ENCODE peak calls at places on chromosome 22, in six cellular contexts. M is kidney tubule cell; G is dorsolateral prefrontal cortex; L is neural crest cell; H is stimulated activated CD4-positive, alpha-beta T cell treated with anti-CD3 and anti-CD28 coated beads, Interleukin-4, amount 100 ng/mL, for 24 hours; E is cerebellum. Y is an unnamed sample.

GRCh38 chr22:46968848-46969247 is 206.4 kb downstream of the TBC1D22A start:
- DNase-seq in M (no peak), L (no peak), G (no peak), E (no peak), H (no peak), Y (no peak)

GRCh38 chr22:47965896-47966295 is 1203.4 kb downstream of the TBC1D22A start:
- DNase-seq in L (no peak), G (no peak), H (no peak), M (no peak), E (no peak), Y (no peak)

GRCh38 chr22:49370841-49371301 is 456.8 kb downstream of the BRD1 start:
- DNase-seq in E (no peak), M (no peak), L (no peak), G (peak; percentile 28), H (no peak), Y (no peak)

GRCh38 chr22:41447435-41448188 is 1.0 kb upstream of the TOB2 start:
- DNase-seq in G (peak; percentile 72), M (peak; percentile 70), E (peak; percentile 64), H (peak; percentile 69), L (peak; percentile 66), Y (peak; percentile 73)

GRCh38 chr22:23182289-23183106 is 2.2 kb downstream of the BCR start:
- DNase-seq in G (no peak), H (peak; percentile 82), M (peak; percentile 89), E (peak; percentile 63), L (no peak), Y (peak; percentile 45)

GRCh38 chr22:26587991-26588613 is 1.8 kb downstream of the TPST2 start:
- DNase-seq in G (no peak), L (no peak), E (no peak), H (no peak), M (no peak), Y (no peak)

GRCh38 chr22:20117656-20118571 is 888 bp upstream of the TRMT2A start:
- DNase-seq in L (no peak), G (peak; percentile 45), H (peak; percentile 87), E (no peak), M (peak; percentile 28), Y (no peak)

GRCh38 chr22:50610581-50610980 is 10.0 kb downstream of the MAPK8IP2 start:
- DNase-seq in M (no peak), L (no peak), H (no peak), E (no peak), G (no peak), Y (no peak)

GRCh38 chr22:17767236-17768065 is 6.8 kb downstream of the BID start:
- DNase-seq in M (no peak), E (no peak), L (no peak), H (peak; percentile 70), G (no peak), Y (no peak)

GRCh38 chr22:44412136-44412731 is 85.8 kb downstream of the RTL6 start:
- DNase-seq in G (peak; percentile 32), H (no peak), M (no peak), L (no peak), E (no peak), Y (no peak)

GRCh38 chr22:45868586-45869443 is 108.1 kb downstream of the WNT7B start:
- DNase-seq in L (no peak), M (no peak), H (no peak), G (no peak), E (no peak), Y (no peak)

GRCh38 chr22:31122532-31123291 is at the start of gene INPP5J:
- DNase-seq in G (peak; percentile 69), H (no peak), L (peak; percentile 41), E (peak; percentile 94), M (peak; percentile 64), Y (peak; percentile 60)

GRCh38 chr22:20957118-20957690 is 9.9 kb upstream of the AIFM3 start:
- DNase-seq in L (no peak), M (peak; percentile 44), H (no peak), E (peak; percentile 48), G (no peak), Y (no peak)

GRCh38 chr22:44260216-44261035 is 52.3 kb downstream of the SHISAL1 start:
- DNase-seq in M (no peak), G (no peak), H (no peak), E (no peak), L (no peak), Y (no peak)

GRCh38 chr22:31639640-31640039 is 22.4 kb downstream of the PISD start:
- DNase-seq in H (no peak), G (no peak), M (peak; percentile 62), L (no peak), E (no peak), Y (no peak)

GRCh38 chr22:48918585-48919186 is 909.0 kb downstream of the BRD1 start:
- DNase-seq in M (no peak), L (no peak), H (no peak), E (no peak), G (no peak), Y (no peak)

GRCh38 chr22:30701872-30702271 is 7.2 kb downstream of the OSBP2 start:
- DNase-seq in G (no peak), E (no peak), M (peak; percentile 30), L (no peak), H (no peak), Y (no peak)

GRCh38 chr22:17268501-17269223 is 49.4 kb upstream of the ADA2 start:
- DNase-seq in G (no peak), H (no peak), M (no peak), L (no peak), E (no peak), Y (no peak)

GRCh38 chr22:37802310-37803194 is 5.2 kb upstream of the GCAT start:
- DNase-seq in E (peak; percentile 77), H (no peak), G (peak; percentile 77), L (peak; percentile 66), M (peak; percentile 31), Y (peak; percentile 65)

GRCh38 chr22:22814666-22815396 is 72.8 kb upstream of the IGLL5 start:
- DNase-seq in E (no peak), L (no peak), G (no peak), M (no peak), H (no peak), Y (no peak)

GRCh38 chr22:49201046-49201970 is 626.4 kb downstream of the BRD1 start:
- DNase-seq in H (no peak), G (peak; percentile 10), M (no peak), L (no peak), E (no peak), Y (no peak)

GRCh38 chr22:46985507-46985882 is 223.0 kb downstream of the TBC1D22A start:
- DNase-seq in M (no peak), E (peak; percentile 32), G (no peak), H (no peak), L (no peak), Y (no peak)

GRCh38 chr22:27800250-27801131 is 1.1 kb downstream of the MN1 start:
- DNase-seq in M (no peak), H (no peak), E (no peak), G (no peak), L (peak; percentile 20), Y (no peak)

GRCh38 chr22:37187891-37188761 is at the start of gene C1QTNF6:
- DNase-seq in M (peak; percentile 87), E (no peak), L (peak; percentile 44), G (peak; percentile 22), H (no peak), Y (no peak)

GRCh38 chr22:22248878-22249277 is 4.3 kb downstream of the VPREB1 start:
- DNase-seq in E (no peak), M (no peak), H (no peak), L (no peak), G (no peak), Y (peak; percentile 30)

GRCh38 chr22:49736538-49736937 is 91.1 kb downstream of the BRD1 start:
- DNase-seq in H (no peak), L (no peak), G (peak; percentile 30), E (no peak), M (no peak), Y (no peak)

GRCh38 chr22:31340765-31341247 is 5.3 kb downstream of the PATZ1 start:
- DNase-seq in G (no peak), M (no peak), L (no peak), E (no peak), H (no peak), Y (no peak)

GRCh38 chr22:36884314-36885158 is 23.7 kb downstream of the NCF4 start:
- DNase-seq in M (no peak), E (no peak), H (no peak), L (no peak), G (no peak), Y (no peak)

GRCh38 chr22:17672417-17672991 is 33.9 kb downstream of the BCL2L13 start:
- DNase-seq in H (peak; percentile 35), M (peak; percentile 54), L (no peak), E (peak; percentile 83), G (no peak), Y (no peak)

GRCh38 chr22:27139935-27140493 is 482.6 kb downstream of the MIAT start:
- DNase-seq in H (no peak), E (no peak), L (no peak), M (peak; percentile 86), G (no peak), Y (no peak)

GRCh38 chr22:39332441-39333064 is 13.1 kb upstream of the RPL3 start:
- DNase-seq in L (no peak), G (no peak), E (no peak), H (no peak), M (peak; percentile 63), Y (no peak)

GRCh38 chr22:27839261-27839660 is 37.7 kb upstream of the MN1 start:
- DNase-seq in L (no peak), H (no peak), G (no peak), E (no peak), M (no peak), Y (no peak)